ENCODE peak calls at places on chromosomes 3 and 15, in four cellular contexts. One of them, this sample, is unnamed.

GRCh38 chr3:71987828-71988227 is 202.9 kb upstream of the PROK2 start:
- DNase-seq in foreskin fibroblast: no peak
- DNase-seq in upper lobe of right lung: no peak
- DNase-seq in pancreas: no peak
- DNase-seq in this sample: no peak

GRCh38 chr15:81948751-81949150 is 97.1 kb downstream of the MEX3B start:
- DNase-seq in foreskin fibroblast: no peak
- DNase-seq in upper lobe of right lung: no peak
- DNase-seq in pancreas: no peak
- DNase-seq in this sample: no peak

GRCh38 chr15:32889189-32889588 is 171.4 kb downstream of the GREM1 start:
- DNase-seq in foreskin fibroblast: no peak
- DNase-seq in upper lobe of right lung: no peak
- DNase-seq in pancreas: no peak
- DNase-seq in this sample: no peak

GRCh38 chr3:101999177-101999778 is 150.0 kb downstream of the NFKBIZ start:
- DNase-seq in foreskin fibroblast: no peak
- DNase-seq in upper lobe of right lung: no peak
- DNase-seq in pancreas: no peak
- DNase-seq in this sample: peak

GRCh38 chr3:14792691-14793121 is 26.1 kb upstream of the FGD5 start:
- DNase-seq in foreskin fibroblast: no peak
- DNase-seq in upper lobe of right lung: peak
- DNase-seq in pancreas: no peak
- DNase-seq in this sample: no peak

GRCh38 chr15:73857193-73857920 is 16.0 kb upstream of the TBC1D21 start:
- DNase-seq in foreskin fibroblast: no peak
- DNase-seq in upper lobe of right lung: no peak
- DNase-seq in pancreas: no peak
- DNase-seq in this sample: no peak

GRCh38 chr3:13013994-13014754 is 59.1 kb downstream of the IQSEC1 start:
- DNase-seq in foreskin fibroblast: no peak
- DNase-seq in upper lobe of right lung: no peak
- DNase-seq in pancreas: peak
- DNase-seq in this sample: no peak

GRCh38 chr3:84547971-84548970 is 410.5 kb upstream of the CADM2 start:
- DNase-seq in foreskin fibroblast: peak
- DNase-seq in upper lobe of right lung: no peak
- DNase-seq in pancreas: peak
- DNase-seq in this sample: no peak

GRCh38 chr15:63945005-63945788 is 101.1 kb downstream of the DAPK2 start:
- DNase-seq in foreskin fibroblast: peak
- DNase-seq in upper lobe of right lung: peak
- DNase-seq in pancreas: peak
- DNase-seq in this sample: no peak

GRCh38 chr3:110504901-110505300 is 566.7 kb upstream of the NECTIN3 start:
- DNase-seq in foreskin fibroblast: peak
- DNase-seq in upper lobe of right lung: no peak
- DNase-seq in pancreas: no peak
- DNase-seq in this sample: no peak

GRCh38 chr15:74123131-74123429 is 7.3 kb upstream of the ISLR2 start:
- DNase-seq in foreskin fibroblast: no peak
- DNase-seq in upper lobe of right lung: no peak
- DNase-seq in pancreas: no peak
- DNase-seq in this sample: no peak

GRCh38 chr3:51400169-51400568 is 9.1 kb downstream of the RBM15B start:
- DNase-seq in foreskin fibroblast: no peak
- DNase-seq in upper lobe of right lung: no peak
- DNase-seq in pancreas: peak
- DNase-seq in this sample: no peak

GRCh38 chr15:90845201-90845949 is 23.0 kb upstream of the FURIN start:
- DNase-seq in foreskin fibroblast: peak
- DNase-seq in upper lobe of right lung: no peak
- DNase-seq in pancreas: no peak
- DNase-seq in this sample: peak

GRCh38 chr3:127456471-127457093 is 134.0 kb downstream of the TPRA1 start:
- DNase-seq in foreskin fibroblast: peak
- DNase-seq in upper lobe of right lung: peak
- DNase-seq in pancreas: peak
- DNase-seq in this sample: peak

GRCh38 chr3:47362704-47363103 is 18.1 kb upstream of the PTPN23 start:
- DNase-seq in foreskin fibroblast: no peak
- DNase-seq in upper lobe of right lung: peak
- DNase-seq in pancreas: no peak
- DNase-seq in this sample: no peak

GRCh38 chr3:98246142-98246541 is 17.9 kb upstream of the OR5H6 start:
- DNase-seq in foreskin fibroblast: no peak
- DNase-seq in upper lobe of right lung: no peak
- DNase-seq in pancreas: no peak
- DNase-seq in this sample: no peak

GRCh38 chr3:140695361-140696061 is 17.6 kb downstream of the TRIM42 start:
- DNase-seq in foreskin fibroblast: no peak
- DNase-seq in upper lobe of right lung: no peak
- DNase-seq in pancreas: no peak
- DNase-seq in this sample: no peak

GRCh38 chr3:126402666-126403302 is 8.1 kb downstream of the CFAP100 start:
- DNase-seq in foreskin fibroblast: no peak
- DNase-seq in upper lobe of right lung: no peak
- DNase-seq in pancreas: no peak
- DNase-seq in this sample: no peak

GRCh38 chr3:96813820-96814580 is 394 bp upstream of the EPHA6 start:
- DNase-seq in foreskin fibroblast: peak
- DNase-seq in upper lobe of right lung: peak
- DNase-seq in pancreas: peak
- DNase-seq in this sample: no peak

GRCh38 chr3:113948015-113948917 is 453 bp downstream of the ZDHHC23 start:
- DNase-seq in foreskin fibroblast: peak
- DNase-seq in upper lobe of right lung: peak
- DNase-seq in pancreas: peak
- DNase-seq in this sample: no peak

GRCh38 chr3:117006123-117006522 is 296.5 kb downstream of the TUSC7 start:
- DNase-seq in foreskin fibroblast: no peak
- DNase-seq in upper lobe of right lung: no peak
- DNase-seq in pancreas: no peak
- DNase-seq in this sample: no peak

GRCh38 chr3:120983321-120983665 is 75.3 kb downstream of the STXBP5L start:
- DNase-seq in foreskin fibroblast: no peak
- DNase-seq in upper lobe of right lung: no peak
- DNase-seq in pancreas: no peak
- DNase-seq in this sample: no peak

GRCh38 chr15:60421544-60421943 is 23.8 kb upstream of the ANXA2 start:
- DNase-seq in foreskin fibroblast: peak
- DNase-seq in upper lobe of right lung: no peak
- DNase-seq in pancreas: no peak
- DNase-seq in this sample: peak

GRCh38 chr3:186683996-186684395 is 18.2 kb downstream of the HRG start:
- DNase-seq in foreskin fibroblast: no peak
- DNase-seq in upper lobe of right lung: no peak
- DNase-seq in pancreas: no peak
- DNase-seq in this sample: no peak

GRCh38 chr15:37046876-37047614 is 53.3 kb downstream of the MEIS2 start:
- DNase-seq in foreskin fibroblast: peak
- DNase-seq in upper lobe of right lung: no peak
- DNase-seq in pancreas: no peak
- DNase-seq in this sample: peak

GRCh38 chr3:48684480-48685143 is 1.1 kb downstream of the NCKIPSD start:
- DNase-seq in foreskin fibroblast: peak
- DNase-seq in upper lobe of right lung: no peak
- DNase-seq in pancreas: no peak
- DNase-seq in this sample: no peak

GRCh38 chr3:59566481-59566975 is 516.7 kb upstream of the CFAP20DC start:
- DNase-seq in foreskin fibroblast: no peak
- DNase-seq in upper lobe of right lung: no peak
- DNase-seq in pancreas: no peak
- DNase-seq in this sample: no peak

GRCh38 chr3:133661454-133662255 is at the start of gene TOPBP1:
- DNase-seq in foreskin fibroblast: peak
- DNase-seq in upper lobe of right lung: peak
- DNase-seq in pancreas: peak
- DNase-seq in this sample: peak

GRCh38 chr15:83092309-83092976 is 15.0 kb upstream of the TM6SF1 start:
- DNase-seq in foreskin fibroblast: peak
- DNase-seq in upper lobe of right lung: no peak
- DNase-seq in pancreas: no peak
- DNase-seq in this sample: no peak

GRCh38 chr3:139839034-139839433 is 96.0 kb upstream of the CLSTN2 start:
- DNase-seq in foreskin fibroblast: no peak
- DNase-seq in upper lobe of right lung: no peak
- DNase-seq in pancreas: no peak
- DNase-seq in this sample: no peak

GRCh38 chr15:58918239-58918638 is 15.2 kb downstream of the SLTM start:
- DNase-seq in foreskin fibroblast: no peak
- DNase-seq in upper lobe of right lung: no peak
- DNase-seq in pancreas: no peak
- DNase-seq in this sample: no peak

GRCh38 chr3:48082580-48083187 is 66.5 kb upstream of the MAP4 start:
- DNase-seq in foreskin fibroblast: no peak
- DNase-seq in upper lobe of right lung: no peak
- DNase-seq in pancreas: no peak
- DNase-seq in this sample: no peak

GRCh38 chr15:31574761-31575160 is 248.1 kb downstream of the KLF13 start:
- DNase-seq in foreskin fibroblast: no peak
- DNase-seq in upper lobe of right lung: no peak
- DNase-seq in pancreas: no peak
- DNase-seq in this sample: no peak

GRCh38 chr3:149476135-149476684 is 1.7 kb downstream of the TM4SF4 start:
- DNase-seq in foreskin fibroblast: no peak
- DNase-seq in upper lobe of right lung: no peak
- DNase-seq in pancreas: no peak
- DNase-seq in this sample: no peak

GRCh38 chr3:48694610-48695051 is 8.9 kb upstream of the NCKIPSD start:
- DNase-seq in foreskin fibroblast: peak
- DNase-seq in upper lobe of right lung: peak
- DNase-seq in pancreas: no peak
- DNase-seq in this sample: peak

GRCh38 chr3:76965122-76965725 is 74.7 kb upstream of the ROBO2 start:
- DNase-seq in foreskin fibroblast: peak
- DNase-seq in upper lobe of right lung: no peak
- DNase-seq in pancreas: no peak
- DNase-seq in this sample: peak

GRCh38 chr15:74182131-74182530 is 8.6 kb downstream of the ISLR start:
- DNase-seq in foreskin fibroblast: no peak
- DNase-seq in upper lobe of right lung: peak
- DNase-seq in pancreas: no peak
- DNase-seq in this sample: no peak

GRCh38 chr15:41775651-41776050 is 1.4 kb downstream of the MAPKBP1 start:
- DNase-seq in foreskin fibroblast: no peak
- DNase-seq in upper lobe of right lung: no peak
- DNase-seq in pancreas: no peak
- DNase-seq in this sample: no peak
- H3K4me3 ChIP-seq in foreskin fibroblast: peak
- H3K4me3 ChIP-seq in upper lobe of right lung: peak
- H3K4me3 ChIP-seq in pancreas: no peak
- H3K4me3 ChIP-seq in this sample: peak

DNA sequence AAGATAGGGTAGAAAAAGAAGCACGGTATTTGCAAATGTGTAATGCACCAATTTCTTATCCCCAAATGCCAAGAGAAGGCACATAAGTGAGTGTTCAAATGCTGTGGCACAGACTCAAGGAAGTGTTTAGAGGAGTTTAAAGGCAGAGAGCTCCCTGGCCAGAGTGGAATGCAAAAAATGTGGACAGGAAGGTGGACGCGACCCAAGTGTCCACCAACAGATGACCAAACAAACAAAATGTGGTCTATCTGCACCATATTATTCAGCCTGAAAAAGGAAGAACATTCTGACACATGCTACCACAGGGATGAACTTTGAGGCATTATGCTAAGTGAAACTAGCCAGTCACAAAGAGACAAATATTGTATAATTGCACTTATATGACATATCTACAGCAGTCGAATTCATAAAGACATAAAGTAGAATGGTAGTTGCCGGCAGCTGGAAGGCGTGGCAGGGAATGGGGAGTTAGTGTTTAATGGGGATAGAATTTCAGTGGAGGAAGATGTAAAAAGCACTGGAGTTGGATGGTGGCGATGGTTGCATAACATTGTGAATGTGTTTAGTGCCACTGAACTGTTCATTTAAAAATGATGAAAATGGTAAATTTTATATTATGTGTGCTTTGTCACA is 126.6 kb downstream of the SRGAP3 start:
- DNase-seq in foreskin fibroblast: no peak
- DNase-seq in upper lobe of right lung: no peak
- DNase-seq in pancreas: no peak
- DNase-seq in this sample: no peak
- H3K4me3 ChIP-seq in foreskin fibroblast: no peak
- H3K4me3 ChIP-seq in upper lobe of right lung: no peak
- H3K4me3 ChIP-seq in pancreas: no peak
- H3K4me3 ChIP-seq in this sample: no peak

GRCh38 chr15:40469776-40470390 is 901 bp upstream of the CHST14 start:
- DNase-seq in foreskin fibroblast: peak
- DNase-seq in upper lobe of right lung: peak
- DNase-seq in pancreas: no peak
- DNase-seq in this sample: no peak
- H3K4me3 ChIP-seq in foreskin fibroblast: peak
- H3K4me3 ChIP-seq in upper lobe of right lung: peak
- H3K4me3 ChIP-seq in pancreas: peak
- H3K4me3 ChIP-seq in this sample: peak

GRCh38 chr15:65655026-65655425 is 33.3 kb downstream of the SLC24A1 start:
- DNase-seq in foreskin fibroblast: peak
- DNase-seq in upper lobe of right lung: no peak
- DNase-seq in pancreas: no peak
- DNase-seq in this sample: no peak
- H3K4me3 ChIP-seq in foreskin fibroblast: no peak
- H3K4me3 ChIP-seq in upper lobe of right lung: no peak
- H3K4me3 ChIP-seq in pancreas: no peak
- H3K4me3 ChIP-seq in this sample: no peak

GRCh38 chr15:75712668-75713337 is at the start of gene CSPG4:
- DNase-seq in foreskin fibroblast: peak
- DNase-seq in upper lobe of right lung: no peak
- DNase-seq in pancreas: no peak
- DNase-seq in this sample: peak
- H3K4me3 ChIP-seq in foreskin fibroblast: peak
- H3K4me3 ChIP-seq in upper lobe of right lung: peak
- H3K4me3 ChIP-seq in pancreas: no peak
- H3K4me3 ChIP-seq in this sample: peak